ENCODE peak calls at places on chromosomes 16 and 17, in seven cellular contexts. One of them, this sample, is unnamed.

GRCh38 chr16:50699345-50700159 is 6.1 kb downstream of the NOD2 start:
- DNase-seq in neural progenitor cell: no peak
- DNase-seq in HuH-7.5: no peak
- DNase-seq in HS-5: no peak
- DNase-seq in astrocyte: peak; percentile 5
- DNase-seq in OCI-LY7: no peak
- DNase-seq in T-helper 9 cell: peak; percentile 34
- DNase-seq in this sample: no peak

GRCh38 chr17:47629826-47630225 is 19.9 kb upstream of the KPNB1 start:
- DNase-seq in HuH-7.5: no peak
- DNase-seq in neural progenitor cell: no peak
- DNase-seq in HS-5: no peak
- DNase-seq in T-helper 9 cell: no peak
- DNase-seq in astrocyte: no peak
- DNase-seq in OCI-LY7: no peak
- DNase-seq in this sample: no peak

GRCh38 chr17:72590882-72591499 is 470.2 kb downstream of the SOX9 start:
- DNase-seq in astrocyte: no peak
- DNase-seq in T-helper 9 cell: no peak
- DNase-seq in neural progenitor cell: no peak
- DNase-seq in HS-5: no peak
- DNase-seq in OCI-LY7: no peak
- DNase-seq in HuH-7.5: no peak
- DNase-seq in this sample: no peak

GRCh38 chr16:9966569-9967157 is 215.6 kb downstream of the GRIN2A start:
- DNase-seq in T-helper 9 cell: no peak
- DNase-seq in HuH-7.5: no peak
- DNase-seq in astrocyte: peak; percentile 70
- DNase-seq in HS-5: peak; percentile 31
- DNase-seq in OCI-LY7: no peak
- DNase-seq in neural progenitor cell: no peak
- DNase-seq in this sample: no peak

GRCh38 chr16:9372934-9373890 is 281.8 kb downstream of the HAPSTR1 start:
- DNase-seq in astrocyte: no peak
- DNase-seq in HuH-7.5: no peak
- DNase-seq in neural progenitor cell: peak; percentile 26
- DNase-seq in HS-5: no peak
- DNase-seq in OCI-LY7: no peak
- DNase-seq in T-helper 9 cell: no peak
- DNase-seq in this sample: no peak

GRCh38 chr17:38539386-38539785 is 66.4 kb downstream of the SRCIN1 start:
- DNase-seq in T-helper 9 cell: no peak
- DNase-seq in neural progenitor cell: no peak
- DNase-seq in astrocyte: no peak
- DNase-seq in HuH-7.5: no peak
- DNase-seq in HS-5: no peak
- DNase-seq in OCI-LY7: no peak
- DNase-seq in this sample: no peak

GRCh38 chr16:86227041-86227440 is 283.3 kb upstream of the FOXF1 start:
- DNase-seq in OCI-LY7: no peak
- DNase-seq in HuH-7.5: no peak
- DNase-seq in neural progenitor cell: no peak
- DNase-seq in T-helper 9 cell: no peak
- DNase-seq in astrocyte: no peak
- DNase-seq in HS-5: no peak
- DNase-seq in this sample: peak; percentile 14

GRCh38 chr17:74960739-74961342 is 11.7 kb downstream of the HID1 start:
- DNase-seq in HS-5: no peak
- DNase-seq in neural progenitor cell: peak; percentile 80
- DNase-seq in astrocyte: peak; percentile 13
- DNase-seq in T-helper 9 cell: peak; percentile 29
- DNase-seq in HuH-7.5: peak; percentile 92
- DNase-seq in OCI-LY7: peak; percentile 90
- DNase-seq in this sample: no peak

GRCh38 chr16:31438414-31438813 is 4.2 kb downstream of the ZNF843 start:
- DNase-seq in HuH-7.5: no peak
- DNase-seq in HS-5: no peak
- DNase-seq in T-helper 9 cell: no peak
- DNase-seq in astrocyte: no peak
- DNase-seq in neural progenitor cell: no peak
- DNase-seq in OCI-LY7: no peak
- DNase-seq in this sample: no peak

GRCh38 chr17:72421128-72422092 is 300.6 kb downstream of the SOX9 start:
- DNase-seq in neural progenitor cell: no peak
- DNase-seq in T-helper 9 cell: no peak
- DNase-seq in HuH-7.5: peak; percentile 65
- DNase-seq in OCI-LY7: peak; percentile 4
- DNase-seq in HS-5: peak; percentile 91
- DNase-seq in astrocyte: peak; percentile 99
- DNase-seq in this sample: peak; percentile 81

GRCh38 chr16:13014516-13014915 is 113.1 kb downstream of the SHISA9 start:
- DNase-seq in neural progenitor cell: peak; percentile 62
- DNase-seq in OCI-LY7: no peak
- DNase-seq in HS-5: no peak
- DNase-seq in astrocyte: no peak
- DNase-seq in T-helper 9 cell: no peak
- DNase-seq in HuH-7.5: no peak
- DNase-seq in this sample: no peak

GRCh38 chr17:74295625-74296547 is 21.9 kb downstream of the DNAI2 start:
- DNase-seq in astrocyte: peak; percentile 31
- DNase-seq in HuH-7.5: no peak
- DNase-seq in T-helper 9 cell: no peak
- DNase-seq in OCI-LY7: no peak
- DNase-seq in neural progenitor cell: no peak
- DNase-seq in HS-5: no peak
- DNase-seq in this sample: no peak

GRCh38 chr17:17504341-17505140 is 8.3 kb upstream of the RASD1 start:
- DNase-seq in T-helper 9 cell: no peak
- DNase-seq in neural progenitor cell: no peak
- DNase-seq in OCI-LY7: no peak
- DNase-seq in HS-5: no peak
- DNase-seq in HuH-7.5: no peak
- DNase-seq in astrocyte: no peak
- DNase-seq in this sample: no peak

GRCh38 chr17:60916043-60916442 is 238.4 kb downstream of the BCAS3 start:
- DNase-seq in neural progenitor cell: no peak
- DNase-seq in HuH-7.5: no peak
- DNase-seq in HS-5: no peak
- DNase-seq in astrocyte: no peak
- DNase-seq in T-helper 9 cell: no peak
- DNase-seq in OCI-LY7: no peak
- DNase-seq in this sample: no peak

GRCh38 chr17:8144401-8145295 is 7.6 kb downstream of the PER1 start:
- DNase-seq in T-helper 9 cell: no peak
- DNase-seq in HS-5: no peak
- DNase-seq in astrocyte: no peak
- DNase-seq in OCI-LY7: no peak
- DNase-seq in neural progenitor cell: no peak
- DNase-seq in HuH-7.5: no peak
- DNase-seq in this sample: no peak

GRCh38 chr16:82843606-82844271 is 217.0 kb downstream of the CDH13 start:
- DNase-seq in HS-5: no peak
- DNase-seq in astrocyte: no peak
- DNase-seq in T-helper 9 cell: no peak
- DNase-seq in HuH-7.5: no peak
- DNase-seq in neural progenitor cell: no peak
- DNase-seq in OCI-LY7: no peak
- DNase-seq in this sample: no peak

GRCh38 chr16:61831351-61831933 is 204.8 kb downstream of the CDH8 start:
- DNase-seq in neural progenitor cell: no peak
- DNase-seq in OCI-LY7: no peak
- DNase-seq in HuH-7.5: no peak
- DNase-seq in T-helper 9 cell: no peak
- DNase-seq in astrocyte: peak; percentile 18
- DNase-seq in HS-5: no peak
- DNase-seq in this sample: no peak

GRCh38 chr16:87420401-87421368 is 28.5 kb downstream of the MAP1LC3B start:
- DNase-seq in astrocyte: no peak
- DNase-seq in neural progenitor cell: no peak
- DNase-seq in OCI-LY7: peak; percentile 8
- DNase-seq in HuH-7.5: peak; percentile 57
- DNase-seq in HS-5: no peak
- DNase-seq in T-helper 9 cell: no peak
- DNase-seq in this sample: no peak

GRCh38 chr17:72952220-72952619 is 140.3 kb downstream of the SLC39A11 start:
- DNase-seq in astrocyte: no peak
- DNase-seq in OCI-LY7: no peak
- DNase-seq in HuH-7.5: no peak
- DNase-seq in T-helper 9 cell: no peak
- DNase-seq in neural progenitor cell: no peak
- DNase-seq in HS-5: no peak
- DNase-seq in this sample: no peak

GRCh38 chr17:57085448-57086068 is 512 bp downstream of the AKAP1 start:
- DNase-seq in OCI-LY7: peak; percentile 69
- DNase-seq in neural progenitor cell: peak; percentile 82
- DNase-seq in HS-5: no peak
- DNase-seq in HuH-7.5: peak; percentile 81
- DNase-seq in T-helper 9 cell: peak; percentile 58
- DNase-seq in astrocyte: no peak
- DNase-seq in this sample: peak; percentile 89

GRCh38 chr17:78823282-78824046 is 17.1 kb downstream of the USP36 start:
- DNase-seq in HS-5: no peak
- DNase-seq in OCI-LY7: no peak
- DNase-seq in T-helper 9 cell: no peak
- DNase-seq in neural progenitor cell: peak; percentile 46
- DNase-seq in astrocyte: no peak
- DNase-seq in HuH-7.5: no peak
- DNase-seq in this sample: no peak

GRCh38 chr17:38864636-38865398 is 5.0 kb upstream of the LASP1 start:
- DNase-seq in HS-5: no peak
- DNase-seq in HuH-7.5: no peak
- DNase-seq in astrocyte: no peak
- DNase-seq in neural progenitor cell: peak; percentile 53
- DNase-seq in OCI-LY7: no peak
- DNase-seq in T-helper 9 cell: no peak
- DNase-seq in this sample: no peak

GRCh38 chr16:23871924-23872323 is 36.1 kb downstream of the PRKCB start:
- DNase-seq in OCI-LY7: no peak
- DNase-seq in neural progenitor cell: no peak
- DNase-seq in T-helper 9 cell: no peak
- DNase-seq in HS-5: no peak
- DNase-seq in HuH-7.5: no peak
- DNase-seq in astrocyte: no peak
- DNase-seq in this sample: no peak

GRCh38 chr16:263182-263774 is 12.5 kb downstream of the RGS11 start:
- DNase-seq in HuH-7.5: no peak
- DNase-seq in T-helper 9 cell: no peak
- DNase-seq in OCI-LY7: no peak
- DNase-seq in neural progenitor cell: no peak
- DNase-seq in HS-5: no peak
- DNase-seq in astrocyte: no peak
- DNase-seq in this sample: no peak